ENCODE peak calls at places on chromosomes 3 and 15, in six cellular contexts. S, K, L, N, P and H are unnamed samples.

GRCh38 chr3:162538906-162539305 is 1042.3 kb downstream of the OTOL1 start:
- DNase-seq in P (no peak), K (no peak), L (no peak), N (no peak), S (no peak), H (no peak)

GRCh38 chr3:15405448-15406050 is 21.8 kb downstream of the METTL6 start:
- DNase-seq in P (peak; percentile 40), S (no peak), K (peak; percentile 69), N (no peak), L (no peak), H (no peak)

GRCh38 chr15:33454346-33454745 is 143.6 kb downstream of the RYR3 start:
- DNase-seq in N (no peak), L (no peak), K (no peak), P (no peak), S (no peak), H (no peak)

GRCh38 chr15:27427386-27427785 is 456.4 kb downstream of the GABRG3 start:
- DNase-seq in S (no peak), L (no peak), P (no peak), K (no peak), N (no peak), H (no peak)

GRCh38 chr3:119731545-119732343 is 28.9 kb downstream of the CFAP91 start:
- DNase-seq in P (no peak), K (no peak), N (no peak), S (no peak), L (no peak), H (no peak)

GRCh38 chr15:58440181-58440910 is 8.6 kb downstream of the LIPC start:
- DNase-seq in S (no peak), N (peak; percentile 30), P (peak; percentile 71), K (peak; percentile 92), L (no peak), H (peak; percentile 61)

GRCh38 chr3:156675744-156676466 is 1.5 kb downstream of the TIPARP start:
- DNase-seq in L (peak; percentile 59), P (peak; percentile 24), S (no peak), K (peak; percentile 75), N (peak; percentile 60), H (peak; percentile 29)

GRCh38 chr3:28835751-28836150 is 445.1 kb upstream of the RBMS3 start:
- DNase-seq in P (no peak), K (no peak), S (peak; percentile 53), L (peak; percentile 42), N (no peak), H (peak; percentile 12)

GRCh38 chr3:197007296-197007940 is 22.2 kb downstream of the MELTF start:
- DNase-seq in P (no peak), N (no peak), K (no peak), S (no peak), L (no peak), H (no peak)

GRCh38 chr3:171173732-171174131 is 147.2 kb upstream of the SLC2A2 start:
- DNase-seq in P (no peak), N (peak; percentile 36), L (peak; percentile 62), K (no peak), S (no peak), H (peak; percentile 32)

GRCh38 chr3:94317054-94317453 is 254.2 kb downstream of the NSUN3 start:
- DNase-seq in S (no peak), K (no peak), P (no peak), L (no peak), N (no peak), H (no peak)

GRCh38 chr15:78968114-78968513 is 23.3 kb upstream of the CTSH start:
- DNase-seq in N (no peak), P (peak; percentile 28), K (no peak), S (no peak), L (no peak), H (no peak)

GRCh38 chr15:98723195-98723594 is 74.9 kb downstream of the IGF1R start:
- DNase-seq in S (no peak), P (no peak), K (no peak), L (no peak), N (no peak), H (no peak)

GRCh38 chr15:51334011-51334426 is 4.4 kb downstream of the CYP19A1 start:
- DNase-seq in L (no peak), K (no peak), S (no peak), P (no peak), N (no peak), H (no peak)

GRCh38 chr3:362939-363338 is 166.4 kb downstream of the CHL1 start:
- DNase-seq in P (no peak), N (no peak), L (no peak), S (no peak), K (no peak), H (no peak)

GRCh38 chr3:364287-364686 is 167.7 kb downstream of the CHL1 start:
- DNase-seq in P (no peak), S (no peak), N (no peak), K (no peak), L (no peak), H (no peak)

GRCh38 chr3:356947-357346 is 160.4 kb downstream of the CHL1 start:
- DNase-seq in K (no peak), L (no peak), P (no peak), S (no peak), N (no peak), H (peak; percentile 17)

GRCh38 chr3:355622-356021 is 159.1 kb downstream of the CHL1 start:
- DNase-seq in P (no peak), K (no peak), S (no peak), L (no peak), N (no peak), H (no peak)

GRCh38 chr3:359672-360071 is 163.1 kb downstream of the CHL1 start:
- DNase-seq in N (no peak), P (no peak), L (no peak), S (no peak), K (no peak), H (no peak)
- H3K9me3 ChIP-seq in N (no peaks in the 10 kb centered on the region), P (peaks cover 4% of the 10 kb centered on the region), L (no peaks in the 10 kb centered on the region), S (no peaks in the 10 kb centered on the region), K (no peaks in the 10 kb centered on the region), H (no peaks in the 10 kb centered on the region)

GRCh38 chr15:82043130-82043673 is 2.6 kb downstream of the MEX3B start:
- DNase-seq in L (no peak), P (no peak), K (no peak), N (no peak), S (no peak), H (no peak)

GRCh38 chr15:82045892-82046667 is at the start of gene MEX3B:
- DNase-seq in L (peak; percentile 97), P (peak; percentile 83), S (peak; percentile 71), K (peak; percentile 99), N (peak; percentile 95), H (peak; percentile 98)

GRCh38 chr15:82044373-82045178 is 1.2 kb downstream of the MEX3B start:
- DNase-seq in P (no peak), N (peak; percentile 55), L (peak; percentile 48), S (no peak), K (peak; percentile 37), H (peak; percentile 44)

GRCh38 chr15:82045179-82045891 is 483 bp downstream of the MEX3B start:
- DNase-seq in P (no peak), N (peak; percentile 39), L (peak; percentile 67), S (no peak), K (peak; percentile 55), H (peak; percentile 35)

DNA sequence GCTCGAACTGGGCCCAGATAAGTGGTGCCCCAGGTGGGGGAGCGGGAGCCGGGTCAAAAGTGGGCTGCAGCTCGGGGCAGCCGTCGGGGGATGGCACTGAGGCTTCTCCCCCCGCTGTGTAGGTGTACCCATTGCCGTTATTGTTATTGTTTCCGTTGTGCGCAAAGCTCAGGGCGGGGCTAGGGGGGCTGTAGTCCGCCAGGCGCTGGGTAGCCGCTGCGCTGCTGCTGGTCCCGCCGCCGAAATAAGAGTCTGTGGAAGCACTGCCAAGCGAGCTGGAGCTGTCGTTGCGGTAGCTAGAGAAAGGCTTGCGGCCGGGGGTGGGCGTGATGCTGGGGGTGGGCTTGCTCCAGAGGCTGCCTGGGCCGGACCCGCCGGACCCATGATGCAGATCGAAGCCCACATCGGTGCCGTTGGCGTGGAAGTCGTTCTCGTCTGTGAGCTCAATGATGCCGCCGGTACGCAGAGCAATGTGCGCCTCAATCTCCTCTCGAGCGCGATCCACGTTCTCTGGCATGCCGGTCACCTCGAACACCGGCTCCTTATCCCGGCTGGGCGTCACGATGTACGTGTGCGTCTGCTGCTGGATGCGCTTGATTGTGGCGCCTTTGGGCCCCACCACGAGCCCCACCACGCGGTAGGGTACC is 2.0 kb downstream of the MEX3B start:
- DNase-seq in L (peak; percentile 46), K (no peak), S (no peak), N (no peak), P (no peak), H (peak; percentile 17)
- H3K4me3 ChIP-seq in L (peak overlapping the region; percentile 76), K (peak overlapping the region; percentile 61), S (peak overlapping the region; percentile 73), N (peak overlapping the region; percentile 79), P (no peak overlapping the region), H (peak overlapping the region; percentile 89)

DNA sequence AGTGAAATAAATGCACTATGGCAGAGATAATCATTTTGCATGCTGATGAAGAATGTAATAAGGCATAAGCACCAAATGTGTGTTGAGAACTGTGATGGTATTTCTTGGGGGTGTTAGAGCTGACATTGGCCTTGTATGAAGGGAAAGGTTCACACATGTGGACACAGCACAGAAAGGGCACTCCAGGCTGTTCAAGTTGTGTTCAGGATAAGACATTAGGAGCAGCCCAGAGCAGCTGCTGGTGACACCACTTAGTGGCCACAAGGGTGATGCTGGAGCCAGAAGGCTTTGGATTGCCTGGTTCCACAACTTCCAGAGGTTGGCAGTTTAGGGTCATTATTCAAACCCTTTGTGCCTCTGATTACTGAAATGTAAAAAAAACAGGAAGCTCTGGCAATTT is 155.4 kb downstream of the GOLGA6L6 start:
- DNase-seq in S (no peak), K (no peak), N (no peak), P (no peak), L (no peak), H (no peak)
- H3K9me3 ChIP-seq in S (peaks cover 49% of the 10 kb centered on the region), K (peaks cover 30% of the 10 kb centered on the region), N (peaks cover 2% of the 10 kb centered on the region), P (no peaks in the 10 kb centered on the region), L (peaks cover 10% of the 10 kb centered on the region), H (peaks cover 7% of the 10 kb centered on the region)

GRCh38 chr3:33787328-33788009 is 11.0 kb upstream of the PDCD6IP start:
- DNase-seq in N (peak; percentile 62), P (peak; percentile 65), L (peak; percentile 53), K (peak; percentile 74), S (peak; percentile 56), H (peak; percentile 57)

GRCh38 chr3:33789183-33789954 is 9.1 kb upstream of the PDCD6IP start:
- DNase-seq in S (no peak), P (no peak), K (no peak), L (no peak), N (no peak), H (no peak)

GRCh38 chr3:33790091-33790490 is 8.3 kb upstream of the PDCD6IP start:
- DNase-seq in P (no peak), N (no peak), S (no peak), L (no peak), K (peak; percentile 25), H (no peak)

GRCh38 chr3:33791477-33792166 is 6.8 kb upstream of the PDCD6IP start:
- DNase-seq in P (peak; percentile 38), S (no peak), K (peak; percentile 92), L (peak; percentile 57), N (peak; percentile 34), H (no peak)

DNA sequence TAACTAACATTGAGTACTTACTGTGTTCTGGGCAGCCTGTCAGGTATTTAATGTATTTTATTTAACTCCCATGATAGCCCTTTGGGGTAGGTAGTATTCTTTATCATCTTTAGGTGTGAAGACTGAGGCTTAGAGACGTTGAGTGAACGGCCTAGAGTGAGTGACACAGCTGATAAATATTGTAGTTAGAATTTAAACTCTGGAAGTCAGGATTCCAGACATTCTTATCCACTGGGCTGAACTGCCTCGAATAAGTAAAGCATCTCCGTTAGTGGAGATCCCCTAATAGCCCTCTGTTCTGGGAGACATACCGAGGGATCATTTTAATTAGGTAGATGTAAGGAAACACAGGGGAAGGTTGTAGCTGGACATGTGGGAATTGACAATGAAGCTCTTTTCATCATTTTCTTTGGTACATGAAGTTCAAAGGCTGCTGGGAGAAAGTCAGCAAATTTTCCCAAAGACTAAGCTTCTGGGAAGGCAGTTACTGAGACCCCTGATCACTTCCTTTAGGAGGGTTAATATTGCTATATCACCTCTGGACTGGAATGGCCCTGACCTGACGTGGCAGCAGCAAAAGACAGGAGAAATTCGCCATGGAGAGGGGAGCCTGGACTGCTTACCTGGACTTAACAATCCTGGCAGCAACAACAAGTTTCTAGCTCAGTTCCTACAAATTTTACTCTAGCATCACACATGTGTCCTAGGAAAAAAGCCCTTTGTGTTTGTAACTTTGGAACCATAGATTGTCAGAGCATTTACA is 11.7 kb upstream of the PDCD6IP start:
- DNase-seq in L (no peak), N (no peak), P (no peak), S (no peak), K (no peak), H (no peak)
- H3K4me3 ChIP-seq in L (peak overlapping the region; percentile 20), N (peak overlapping the region; percentile 38), P (peak overlapping the region; percentile 61), S (no peak overlapping the region), K (peak overlapping the region; percentile 35), H (peak overlapping the region; percentile 25)